ENCODE peak calls at places on chromosomes 7 and 10, in six cellular contexts. One of them, this sample, is unnamed.

GRCh38 chr7:142481548-142481947 is 223.7 kb upstream of the PRSS58 start:
- DNase-seq in CD4-positive, alpha-beta memory T cell: no peak
- DNase-seq in cardiac muscle cell: peak; percentile 38
- DNase-seq in pulmonary artery endothelial cell: no peak
- DNase-seq in dorsolateral prefrontal cortex: no peak
- DNase-seq in NCI-H1417: no peak
- DNase-seq in this sample: no peak

GRCh38 chr10:74081192-74081803 is 69.3 kb downstream of the AP3M1 start:
- DNase-seq in CD4-positive, alpha-beta memory T cell: peak; percentile 52
- DNase-seq in cardiac muscle cell: peak; percentile 71
- DNase-seq in pulmonary artery endothelial cell: no peak
- DNase-seq in dorsolateral prefrontal cortex: peak; percentile 17
- DNase-seq in NCI-H1417: peak; percentile 6
- DNase-seq in this sample: no peak

GRCh38 chr10:24027107-24027506 is 181.8 kb upstream of the KIAA1217 start:
- DNase-seq in CD4-positive, alpha-beta memory T cell: no peak
- DNase-seq in cardiac muscle cell: peak; percentile 7
- DNase-seq in pulmonary artery endothelial cell: no peak
- DNase-seq in dorsolateral prefrontal cortex: no peak
- DNase-seq in NCI-H1417: no peak
- DNase-seq in this sample: no peak

GRCh38 chr7:109637428-109637827 is 1067.8 kb downstream of the DNAJB9 start:
- DNase-seq in CD4-positive, alpha-beta memory T cell: no peak
- DNase-seq in cardiac muscle cell: no peak
- DNase-seq in pulmonary artery endothelial cell: no peak
- DNase-seq in dorsolateral prefrontal cortex: no peak
- DNase-seq in NCI-H1417: no peak
- DNase-seq in this sample: no peak

GRCh38 chr7:88546808-88547207 is 212.7 kb upstream of the ZNF804B start:
- DNase-seq in CD4-positive, alpha-beta memory T cell: no peak
- DNase-seq in cardiac muscle cell: peak; percentile 8
- DNase-seq in pulmonary artery endothelial cell: no peak
- DNase-seq in dorsolateral prefrontal cortex: no peak
- DNase-seq in NCI-H1417: no peak
- DNase-seq in this sample: no peak

GRCh38 chr7:93249749-93250148 is 17.6 kb downstream of the VPS50 start:
- DNase-seq in CD4-positive, alpha-beta memory T cell: no peak
- DNase-seq in cardiac muscle cell: peak; percentile 81
- DNase-seq in pulmonary artery endothelial cell: no peak
- DNase-seq in dorsolateral prefrontal cortex: no peak
- DNase-seq in NCI-H1417: no peak
- DNase-seq in this sample: no peak

GRCh38 chr7:143229054-143229790 is 7.4 kb downstream of the TAS2R40 start:
- DNase-seq in CD4-positive, alpha-beta memory T cell: no peak
- DNase-seq in cardiac muscle cell: no peak
- DNase-seq in pulmonary artery endothelial cell: no peak
- DNase-seq in dorsolateral prefrontal cortex: no peak
- DNase-seq in NCI-H1417: no peak
- DNase-seq in this sample: no peak

GRCh38 chr7:102028206-102028826 is 210.9 kb downstream of the CUX1 start:
- DNase-seq in CD4-positive, alpha-beta memory T cell: no peak
- DNase-seq in cardiac muscle cell: no peak
- DNase-seq in pulmonary artery endothelial cell: no peak
- DNase-seq in dorsolateral prefrontal cortex: no peak
- DNase-seq in NCI-H1417: no peak
- DNase-seq in this sample: no peak

GRCh38 chr7:36171503-36171902 is 18.4 kb downstream of the EEPD1 start:
- DNase-seq in CD4-positive, alpha-beta memory T cell: no peak
- DNase-seq in cardiac muscle cell: no peak
- DNase-seq in pulmonary artery endothelial cell: no peak
- DNase-seq in dorsolateral prefrontal cortex: no peak
- DNase-seq in NCI-H1417: no peak
- DNase-seq in this sample: no peak

GRCh38 chr7:2017914-2018785 is 214.6 kb downstream of the MAD1L1 start:
- DNase-seq in CD4-positive, alpha-beta memory T cell: no peak
- DNase-seq in cardiac muscle cell: no peak
- DNase-seq in pulmonary artery endothelial cell: no peak
- DNase-seq in dorsolateral prefrontal cortex: no peak
- DNase-seq in NCI-H1417: no peak
- DNase-seq in this sample: no peak

GRCh38 chr10:51895209-51895608 is 195.8 kb upstream of the CSTF2T start:
- DNase-seq in CD4-positive, alpha-beta memory T cell: no peak
- DNase-seq in cardiac muscle cell: peak; percentile 90
- DNase-seq in pulmonary artery endothelial cell: no peak
- DNase-seq in dorsolateral prefrontal cortex: no peak
- DNase-seq in NCI-H1417: no peak
- DNase-seq in this sample: peak; percentile 82

GRCh38 chr7:66352071-66352470 is 146.9 kb downstream of the TPST1 start:
- DNase-seq in CD4-positive, alpha-beta memory T cell: no peak
- DNase-seq in cardiac muscle cell: peak; percentile 26
- DNase-seq in pulmonary artery endothelial cell: no peak
- DNase-seq in dorsolateral prefrontal cortex: no peak
- DNase-seq in NCI-H1417: no peak
- DNase-seq in this sample: no peak